ENCODE peak calls at places on chromosome 11, in five cellular contexts. Q is endodermal cell, P is nephron progenitor cell, S is ovary, X is OCI-LY7. R is an unnamed sample.

GRCh38 chr11:35934981-35935380 is 8.9 kb upstream of the LDLRAD3 start:
- DNase-seq in Q (no peak), X (no peak), S (no peak), P (no peak), R (no peak)

GRCh38 chr11:31874631-31875191 is 63.6 kb upstream of the PAX6 start:
- DNase-seq in P (no peak), S (no peak), Q (no peak), X (no peak), R (no peak)

GRCh38 chr11:124586247-124586860 is 16.6 kb downstream of the OR8A1 start:
- DNase-seq in P (peak; percentile 67), X (peak; percentile 56), Q (peak; percentile 84), S (no peak), R (peak; percentile 68)

GRCh38 chr11:20363500-20364411 is at the start of gene HTATIP2:
- DNase-seq in S (peak; percentile 64), X (no peak), Q (peak; percentile 85), P (peak; percentile 58), R (peak; percentile 79)

GRCh38 chr11:10326080-10326964 is 21.4 kb downstream of the ADM start:
- DNase-seq in X (no peak), P (no peak), Q (peak; percentile 54), S (no peak), R (no peak)

GRCh38 chr11:35857922-35858321 is 85.9 kb upstream of the LDLRAD3 start:
- DNase-seq in P (no peak), X (no peak), Q (no peak), S (no peak), R (no peak)

GRCh38 chr11:65133724-65134123 is 595 bp downstream of the SYVN1 start:
- DNase-seq in Q (peak; percentile 61), X (peak; percentile 50), P (no peak), S (peak; percentile 56), R (no peak)

GRCh38 chr11:135075740-135076139 is 663.7 kb upstream of the B3GAT1 start:
- DNase-seq in S (peak; percentile 48), P (peak; percentile 65), X (peak; percentile 19), Q (peak; percentile 94), R (peak; percentile 92)

GRCh38 chr11:130638048-130638447 is 189.6 kb downstream of the ADAMTS15 start:
- DNase-seq in S (no peak), Q (no peak), P (peak; percentile 53), X (no peak), R (no peak)

GRCh38 chr11:117823294-117823940 is 1.1 kb downstream of the FXYD2 start:
- DNase-seq in Q (peak; percentile 79), X (peak; percentile 21), P (no peak), S (no peak), R (peak; percentile 72)

GRCh38 chr11:2106583-2107209 is 32.5 kb downstream of the IGF2 start:
- DNase-seq in P (no peak), S (no peak), X (no peak), Q (no peak), R (no peak)

GRCh38 chr11:35144103-35144741 is 5.3 kb downstream of the CD44 start:
- DNase-seq in Q (no peak), P (no peak), X (peak; percentile 81), S (no peak), R (peak; percentile 85)

GRCh38 chr11:29018631-29019030 is 910.4 kb downstream of the METTL15 start:
- DNase-seq in S (no peak), P (no peak), Q (no peak), X (no peak), R (no peak)

GRCh38 chr11:91133361-91133760 is 910.5 kb upstream of the CHORDC1 start:
- DNase-seq in Q (no peak), S (no peak), X (no peak), P (no peak), R (no peak)

GRCh38 chr11:67504950-67505561 is at the start of gene PITPNM1:
- DNase-seq in S (peak; percentile 49), X (peak; percentile 81), Q (peak; percentile 89), P (peak; percentile 85), R (peak; percentile 78)

GRCh38 chr11:128802358-128802981 is 64.6 kb downstream of the KCNJ1 start:
- DNase-seq in P (peak; percentile 27), X (peak; percentile 5), S (no peak), Q (peak; percentile 83), R (no peak)

GRCh38 chr11:94553938-94554337 is 10.2 kb downstream of the FUT4 start:
- DNase-seq in X (no peak), S (no peak), P (no peak), Q (no peak), R (no peak)

GRCh38 chr11:65743928-65744698 is 23.5 kb upstream of the RNASEH2C start:
- DNase-seq in S (no peak), Q (peak; percentile 82), P (peak; percentile 26), X (peak; percentile 6), R (peak; percentile 39)

GRCh38 chr11:102186836-102187235 is 76.6 kb downstream of the YAP1 start:
- DNase-seq in Q (no peak), P (peak; percentile 18), S (no peak), X (no peak), R (no peak)

GRCh38 chr11:44301856-44302231 is 8.1 kb downstream of the ALX4 start:
- DNase-seq in Q (no peak), P (no peak), S (no peak), X (no peak), R (peak; percentile 36)

GRCh38 chr11:84465040-84465439 is 1162.1 kb downstream of the DLG2 start:
- DNase-seq in S (no peak), X (no peak), Q (no peak), P (no peak), R (no peak)

DNA sequence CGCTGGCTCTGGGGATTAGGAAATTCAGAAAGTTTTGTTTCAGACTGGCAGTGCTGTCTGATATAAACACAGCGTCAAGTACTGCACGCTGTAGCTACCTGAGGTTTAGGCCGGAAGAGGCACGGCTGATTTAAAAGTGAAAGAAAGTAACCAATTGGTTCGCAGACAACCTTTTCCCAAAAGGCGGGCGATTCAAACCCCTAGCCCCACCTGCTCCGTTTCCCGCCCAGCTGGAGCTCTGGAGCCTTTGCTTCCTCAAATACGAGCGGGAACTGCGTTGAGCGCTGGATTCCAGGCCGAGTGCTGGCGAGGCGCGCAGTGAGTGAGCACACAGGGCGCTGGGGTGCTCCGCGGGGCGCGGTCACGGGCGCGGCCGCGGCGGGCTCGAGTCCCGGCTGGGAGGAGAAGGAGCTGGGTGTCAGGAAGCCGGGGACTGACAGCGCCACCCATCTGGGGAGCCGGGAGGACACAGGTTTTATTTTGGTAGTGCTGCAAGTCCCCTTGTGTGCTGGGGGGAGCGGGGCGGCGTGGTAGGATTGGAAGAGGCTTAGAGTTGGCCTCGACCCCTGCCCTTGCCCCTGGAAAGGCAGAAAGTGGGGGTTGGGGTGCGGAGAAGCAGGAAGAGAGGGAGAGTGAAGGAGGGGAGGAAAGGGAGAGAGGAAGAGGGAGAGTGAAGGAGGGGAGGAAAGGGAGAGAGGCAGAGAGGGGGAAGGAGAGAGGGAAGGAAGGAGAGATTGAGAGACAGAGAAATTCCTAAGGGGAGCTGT is 2.1 kb downstream of the FAM111A start:
- DNase-seq in Q (peak; percentile 93), S (peak; percentile 86), P (peak; percentile 57), X (peak; percentile 93), R (peak; percentile 86)
- TF ChIP-seq CTCF in Q (peak; percentile 38), S (no peak), P (no peak), X (peak; percentile 81), R (no peak)

DNA sequence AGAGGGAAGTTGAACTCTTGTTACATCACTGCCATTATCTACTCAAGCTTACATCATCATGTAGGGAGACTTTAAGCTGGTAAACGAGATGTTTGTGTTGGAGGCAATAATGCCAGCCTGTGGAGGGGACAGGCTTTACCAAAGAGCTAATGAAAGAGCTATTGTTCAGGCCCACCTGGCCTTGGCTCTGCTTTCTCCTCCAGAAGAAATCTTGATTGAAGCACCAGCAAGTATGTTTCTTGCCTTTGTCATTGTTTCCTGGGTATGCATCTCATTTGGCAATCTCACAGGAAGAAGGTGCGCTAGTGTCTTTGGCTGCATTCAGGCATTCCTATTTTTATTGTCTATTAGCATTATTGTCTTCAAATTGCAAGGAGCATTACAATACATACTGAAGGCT is 16.7 kb upstream of the CARD18 start:
- DNase-seq in S (no peak), X (no peak), Q (no peak), P (no peak), R (no peak)
- TF ChIP-seq CTCF in S (no peak), X (no peak), Q (no peak), P (no peak), R (no peak)

GRCh38 chr11:72798361-72798760 is 4.5 kb upstream of the STARD10 start:
- DNase-seq in S (no peak), P (no peak), Q (peak; percentile 82), X (no peak), R (no peak)

GRCh38 chr11:72793081-72793451 is 781 bp downstream of the STARD10 start:
- DNase-seq in P (no peak), Q (no peak), X (peak; percentile 27), S (no peak), R (no peak)

GRCh38 chr11:72792437-72793021 is 1.3 kb downstream of the STARD10 start:
- DNase-seq in Q (no peak), S (no peak), P (no peak), X (no peak), R (no peak)

GRCh38 chr11:72789493-72790131 is 4.2 kb downstream of the STARD10 start:
- DNase-seq in X (no peak), P (no peak), S (no peak), Q (no peak), R (no peak)

DNA sequence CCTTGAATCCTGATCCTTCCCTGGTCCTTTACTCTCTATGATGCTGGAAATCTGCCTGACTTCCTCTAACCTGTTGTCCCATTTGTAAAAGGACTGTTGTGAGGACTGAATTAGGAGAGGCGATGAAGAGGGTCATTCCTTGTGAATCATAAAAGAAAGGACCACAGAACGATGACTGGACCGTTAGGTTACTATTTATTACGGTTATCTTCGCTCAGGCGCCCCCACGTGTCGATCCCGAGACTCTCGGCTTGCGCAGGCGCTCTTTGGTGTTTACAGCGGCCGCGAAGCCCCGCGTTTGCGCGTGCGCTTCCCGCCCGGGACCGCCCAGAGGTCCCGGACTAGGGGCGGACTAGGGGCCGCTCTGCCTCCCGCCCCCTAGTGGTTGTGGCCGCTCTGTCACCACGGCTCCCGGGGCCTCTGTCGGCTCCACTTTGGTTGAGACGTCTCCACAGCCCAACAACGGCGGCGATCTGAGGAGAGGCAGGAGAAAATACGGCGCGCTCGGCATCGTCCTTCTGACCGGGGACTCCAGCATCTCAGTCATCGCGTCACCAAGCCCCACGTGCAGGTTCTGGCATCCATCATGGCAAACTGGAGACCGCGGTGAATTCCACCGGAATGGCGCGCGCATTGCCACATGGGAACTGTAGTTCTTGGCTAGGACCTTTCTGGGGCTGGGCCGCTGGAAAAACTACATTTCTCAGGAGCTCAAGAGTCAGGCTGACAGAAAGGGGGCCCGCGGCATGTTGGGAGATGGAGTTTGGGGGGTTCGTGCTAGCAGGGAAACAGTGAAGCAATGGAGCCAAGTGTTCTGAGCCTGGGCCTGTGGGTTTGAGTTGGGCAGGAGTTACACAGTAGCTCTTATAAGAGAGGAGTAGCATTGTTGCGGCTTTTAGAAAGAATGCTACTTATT is at the start of gene STARD10:
- DNase-seq in P (peak; percentile 96), Q (peak; percentile 98), S (peak; percentile 96), X (peak; percentile 98), R (peak; percentile 98)
- TF ChIP-seq CTCF in P (peak; percentile 96), Q (peak; percentile 99), S (peak; percentile 100), X (peak; percentile 99), R (peak; percentile 95)

GRCh38 chr11:17633279-17633986 is 85.9 kb upstream of the MYOD1 start:
- DNase-seq in P (no peak), X (no peak), S (no peak), Q (peak; percentile 43), R (no peak)

GRCh38 chr11:17630936-17631335 is 83.9 kb downstream of the OTOG start:
- DNase-seq in X (no peak), Q (no peak), S (no peak), P (no peak), R (no peak)

GRCh38 chr11:17633987-17634775 is 85.2 kb upstream of the MYOD1 start:
- DNase-seq in S (no peak), P (no peak), X (no peak), Q (peak; percentile 38), R (no peak)

GRCh38 chr11:17629113-17629512 is 82.1 kb downstream of the OTOG start:
- DNase-seq in X (no peak), P (no peak), Q (peak; percentile 27), S (no peak), R (no peak)

GRCh38 chr11:17631702-17632365 is 84.8 kb downstream of the OTOG start:
- DNase-seq in P (no peak), X (no peak), Q (peak; percentile 47), S (no peak), R (no peak)
- TF ChIP-seq CTCF in P (no peak), X (no peak), Q (peak; percentile 30), S (no peak), R (no peak)

R was measured in activated CD8-positive, alpha-beta T cell treated with anti-CD3 and anti-CD28 coated beads for 36 hours.